ENCODE peak calls at places on chromosomes 11 and 22, in eight cellular contexts. One of them, this sample, is unnamed. For H3K9me3, the result is how much of the 10 kb centered on the place peaks cover.

GRCh38 chr11:77129841-77130756 is 2.1 kb downstream of the MYO7A start:
- DNase-seq in fibroblast of lung: no peak
- DNase-seq in AG04450: no peak
- DNase-seq in right lobe of liver: no peak
- DNase-seq in CD8-positive, alpha-beta T cell: no peak
- DNase-seq in ascending aorta: no peak
- DNase-seq in pancreas: no peak
- DNase-seq in small intestine: no peak
- DNase-seq in this sample: no peak

GRCh38 chr11:40306938-40307548 is 1152.4 kb downstream of the LRRC4C start:
- DNase-seq in right lobe of liver: no peak
- DNase-seq in CD8-positive, alpha-beta T cell: no peak
- DNase-seq in ascending aorta: no peak
- DNase-seq in fibroblast of lung: peak
- DNase-seq in pancreas: no peak
- DNase-seq in AG04450: no peak
- DNase-seq in small intestine: peak
- DNase-seq in this sample: no peak

GRCh38 chr11:126416542-126417090 is 61.1 kb downstream of the ST3GAL4 start:
- DNase-seq in pancreas: peak
- DNase-seq in AG04450: no peak
- DNase-seq in right lobe of liver: peak
- DNase-seq in ascending aorta: peak
- DNase-seq in small intestine: peak
- DNase-seq in CD8-positive, alpha-beta T cell: peak
- DNase-seq in fibroblast of lung: peak
- DNase-seq in this sample: peak

GRCh38 chr11:45193695-45194094 is 47.3 kb downstream of the PRDM11 start:
- DNase-seq in small intestine: no peak
- DNase-seq in right lobe of liver: no peak
- DNase-seq in pancreas: no peak
- DNase-seq in CD8-positive, alpha-beta T cell: no peak
- DNase-seq in fibroblast of lung: no peak
- DNase-seq in AG04450: no peak
- DNase-seq in ascending aorta: no peak
- DNase-seq in this sample: no peak

GRCh38 chr11:66126808-66127555 is 56.9 kb downstream of the PACS1 start:
- DNase-seq in AG04450: no peak
- DNase-seq in CD8-positive, alpha-beta T cell: peak
- DNase-seq in pancreas: no peak
- DNase-seq in right lobe of liver: no peak
- DNase-seq in ascending aorta: no peak
- DNase-seq in fibroblast of lung: peak
- DNase-seq in small intestine: peak
- DNase-seq in this sample: peak

GRCh38 chr11:122360875-122361274 is 244.9 kb upstream of the BLID start:
- DNase-seq in AG04450: no peak
- DNase-seq in pancreas: no peak
- DNase-seq in fibroblast of lung: no peak
- DNase-seq in ascending aorta: no peak
- DNase-seq in right lobe of liver: no peak
- DNase-seq in small intestine: no peak
- DNase-seq in CD8-positive, alpha-beta T cell: no peak
- DNase-seq in this sample: no peak

GRCh38 chr11:60905551-60906113 is 753 bp downstream of the PRPF19 start:
- DNase-seq in AG04450: no peak
- DNase-seq in CD8-positive, alpha-beta T cell: peak
- DNase-seq in right lobe of liver: no peak
- DNase-seq in ascending aorta: no peak
- DNase-seq in pancreas: no peak
- DNase-seq in fibroblast of lung: peak
- DNase-seq in small intestine: peak
- DNase-seq in this sample: no peak

GRCh38 chr22:19776433-19777031 is 16.0 kb downstream of the TBX1 start:
- DNase-seq in right lobe of liver: peak
- DNase-seq in fibroblast of lung: no peak
- DNase-seq in CD8-positive, alpha-beta T cell: no peak
- DNase-seq in pancreas: no peak
- DNase-seq in ascending aorta: no peak
- DNase-seq in small intestine: no peak
- DNase-seq in AG04450: no peak
- DNase-seq in this sample: no peak

GRCh38 chr11:86072211-86072610 is 3.3 kb upstream of the PICALM start:
- DNase-seq in small intestine: no peak
- DNase-seq in AG04450: no peak
- DNase-seq in pancreas: no peak
- DNase-seq in fibroblast of lung: no peak
- DNase-seq in CD8-positive, alpha-beta T cell: no peak
- DNase-seq in ascending aorta: no peak
- DNase-seq in right lobe of liver: no peak
- DNase-seq in this sample: no peak

GRCh38 chr11:13876423-13876822 is 86.1 kb upstream of the SPON1 start:
- DNase-seq in ascending aorta: no peak
- DNase-seq in AG04450: no peak
- DNase-seq in right lobe of liver: no peak
- DNase-seq in small intestine: no peak
- DNase-seq in pancreas: no peak
- DNase-seq in CD8-positive, alpha-beta T cell: no peak
- DNase-seq in fibroblast of lung: no peak
- DNase-seq in this sample: no peak

GRCh38 chr11:18171377-18172000 is 1.1 kb upstream of the MRGPRX4 start:
- DNase-seq in small intestine: peak
- DNase-seq in right lobe of liver: peak
- DNase-seq in fibroblast of lung: no peak
- DNase-seq in pancreas: no peak
- DNase-seq in AG04450: no peak
- DNase-seq in ascending aorta: no peak
- DNase-seq in CD8-positive, alpha-beta T cell: no peak
- DNase-seq in this sample: no peak

GRCh38 chr22:29093980-29094379 is 21.1 kb downstream of the KREMEN1 start:
- DNase-seq in CD8-positive, alpha-beta T cell: no peak
- DNase-seq in ascending aorta: no peak
- DNase-seq in fibroblast of lung: peak
- DNase-seq in right lobe of liver: no peak
- DNase-seq in pancreas: no peak
- DNase-seq in AG04450: no peak
- DNase-seq in small intestine: no peak
- DNase-seq in this sample: no peak

GRCh38 chr11:117882539-117882938 is 6.1 kb upstream of the FXYD6 start:
- DNase-seq in fibroblast of lung: no peak
- DNase-seq in AG04450: no peak
- DNase-seq in right lobe of liver: no peak
- DNase-seq in CD8-positive, alpha-beta T cell: no peak
- DNase-seq in small intestine: no peak
- DNase-seq in ascending aorta: no peak
- DNase-seq in pancreas: no peak
- DNase-seq in this sample: no peak

GRCh38 chr22:43884600-43885318 is 7.1 kb downstream of the PNPLA5 start:
- DNase-seq in small intestine: peak
- DNase-seq in AG04450: no peak
- DNase-seq in fibroblast of lung: peak
- DNase-seq in pancreas: no peak
- DNase-seq in ascending aorta: no peak
- DNase-seq in right lobe of liver: peak
- DNase-seq in CD8-positive, alpha-beta T cell: no peak
- DNase-seq in this sample: peak

GRCh38 chr22:39463277-39463676 is 6.5 kb downstream of the MGAT3 start:
- DNase-seq in AG04450: no peak
- DNase-seq in fibroblast of lung: no peak
- DNase-seq in right lobe of liver: no peak
- DNase-seq in small intestine: no peak
- DNase-seq in CD8-positive, alpha-beta T cell: peak
- DNase-seq in ascending aorta: no peak
- DNase-seq in pancreas: no peak
- DNase-seq in this sample: no peak

GRCh38 chr11:65454696-65455456 is 32.3 kb downstream of the NEAT1 start:
- DNase-seq in fibroblast of lung: peak
- DNase-seq in AG04450: no peak
- DNase-seq in right lobe of liver: peak
- DNase-seq in pancreas: peak
- DNase-seq in ascending aorta: no peak
- DNase-seq in CD8-positive, alpha-beta T cell: peak
- DNase-seq in small intestine: peak
- DNase-seq in this sample: peak

GRCh38 chr22:37609240-37610152 is 862 bp downstream of the GGA1 start:
- DNase-seq in AG04450: no peak
- DNase-seq in ascending aorta: no peak
- DNase-seq in fibroblast of lung: no peak
- DNase-seq in right lobe of liver: no peak
- DNase-seq in pancreas: no peak
- DNase-seq in CD8-positive, alpha-beta T cell: no peak
- DNase-seq in small intestine: no peak
- DNase-seq in this sample: no peak

GRCh38 chr11:127056338-127056971 is 55.9 kb upstream of the KIRREL3 start:
- DNase-seq in AG04450: no peak
- DNase-seq in CD8-positive, alpha-beta T cell: no peak
- DNase-seq in fibroblast of lung: no peak
- DNase-seq in small intestine: no peak
- DNase-seq in ascending aorta: no peak
- DNase-seq in right lobe of liver: no peak
- DNase-seq in pancreas: no peak
- DNase-seq in this sample: no peak

GRCh38 chr11:33660962-33661361 is 39.7 kb downstream of the C11orf91 start:
- DNase-seq in right lobe of liver: no peak
- DNase-seq in pancreas: no peak
- DNase-seq in ascending aorta: no peak
- DNase-seq in small intestine: no peak
- DNase-seq in CD8-positive, alpha-beta T cell: no peak
- DNase-seq in AG04450: no peak
- DNase-seq in fibroblast of lung: no peak
- DNase-seq in this sample: no peak

GRCh38 chr22:36149464-36149863 is 11.1 kb downstream of the APOL3 start:
- DNase-seq in ascending aorta: no peak
- DNase-seq in CD8-positive, alpha-beta T cell: no peak
- DNase-seq in pancreas: no peak
- DNase-seq in fibroblast of lung: peak
- DNase-seq in AG04450: no peak
- DNase-seq in right lobe of liver: no peak
- DNase-seq in small intestine: no peak
- DNase-seq in this sample: no peak

GRCh38 chr11:62879554-62879953 is 1.1 kb upstream of the SLC3A2 start:
- DNase-seq in pancreas: no peak
- DNase-seq in small intestine: no peak
- DNase-seq in right lobe of liver: no peak
- DNase-seq in fibroblast of lung: peak
- DNase-seq in ascending aorta: peak
- DNase-seq in AG04450: no peak
- DNase-seq in CD8-positive, alpha-beta T cell: no peak
- DNase-seq in this sample: no peak

GRCh38 chr11:21546715-21547114 is 646.2 kb upstream of the ANO5 start:
- DNase-seq in ascending aorta: no peak
- DNase-seq in right lobe of liver: no peak
- DNase-seq in pancreas: no peak
- DNase-seq in fibroblast of lung: no peak
- DNase-seq in small intestine: no peak
- DNase-seq in AG04450: no peak
- DNase-seq in CD8-positive, alpha-beta T cell: no peak
- DNase-seq in this sample: no peak

GRCh38 chr11:17541330-17541885 is 2.8 kb downstream of the USH1C start:
- DNase-seq in fibroblast of lung: no peak
- DNase-seq in ascending aorta: no peak
- DNase-seq in pancreas: peak
- DNase-seq in right lobe of liver: no peak
- DNase-seq in CD8-positive, alpha-beta T cell: no peak
- DNase-seq in small intestine: peak
- DNase-seq in AG04450: no peak
- DNase-seq in this sample: no peak

GRCh38 chr22:47574551-47574950 is 812.1 kb downstream of the TBC1D22A start:
- DNase-seq in CD8-positive, alpha-beta T cell: no peak
- DNase-seq in right lobe of liver: no peak
- DNase-seq in ascending aorta: no peak
- DNase-seq in fibroblast of lung: no peak
- DNase-seq in small intestine: no peak
- DNase-seq in AG04450: no peak
- DNase-seq in pancreas: no peak
- DNase-seq in this sample: no peak
- H3K9me3 ChIP-seq in CD8-positive, alpha-beta T cell: under half
- H3K9me3 ChIP-seq in right lobe of liver: under half
- H3K9me3 ChIP-seq in ascending aorta: under half
- H3K9me3 ChIP-seq in fibroblast of lung: under half
- H3K9me3 ChIP-seq in small intestine: under half
- H3K9me3 ChIP-seq in AG04450: half or more
- H3K9me3 ChIP-seq in pancreas: under half
- H3K9me3 ChIP-seq in this sample: under half

GRCh38 chr11:134395002-134395401 is 17.0 kb downstream of the B3GAT1 start:
- DNase-seq in fibroblast of lung: no peak
- DNase-seq in CD8-positive, alpha-beta T cell: no peak
- DNase-seq in small intestine: no peak
- DNase-seq in ascending aorta: no peak
- DNase-seq in pancreas: no peak
- DNase-seq in right lobe of liver: no peak
- DNase-seq in AG04450: no peak
- DNase-seq in this sample: no peak
- H3K9me3 ChIP-seq in fibroblast of lung: under half
- H3K9me3 ChIP-seq in CD8-positive, alpha-beta T cell: under half
- H3K9me3 ChIP-seq in small intestine: under half
- H3K9me3 ChIP-seq in ascending aorta: under half
- H3K9me3 ChIP-seq in pancreas: under half
- H3K9me3 ChIP-seq in right lobe of liver: under half
- H3K9me3 ChIP-seq in AG04450: half or more
- H3K9me3 ChIP-seq in this sample: under half

GRCh38 chr11:50394017-50394416 is 361.3 kb downstream of the OR4C45 start:
- DNase-seq in fibroblast of lung: no peak
- DNase-seq in AG04450: no peak
- DNase-seq in CD8-positive, alpha-beta T cell: no peak
- DNase-seq in pancreas: no peak
- DNase-seq in ascending aorta: no peak
- DNase-seq in small intestine: no peak
- DNase-seq in right lobe of liver: no peak
- DNase-seq in this sample: no peak
- H3K9me3 ChIP-seq in fibroblast of lung: under half
- H3K9me3 ChIP-seq in AG04450: under half
- H3K9me3 ChIP-seq in CD8-positive, alpha-beta T cell: under half
- H3K9me3 ChIP-seq in pancreas: under half
- H3K9me3 ChIP-seq in ascending aorta: half or more
- H3K9me3 ChIP-seq in small intestine: under half
- H3K9me3 ChIP-seq in right lobe of liver: under half
- H3K9me3 ChIP-seq in this sample: half or more

DNA sequence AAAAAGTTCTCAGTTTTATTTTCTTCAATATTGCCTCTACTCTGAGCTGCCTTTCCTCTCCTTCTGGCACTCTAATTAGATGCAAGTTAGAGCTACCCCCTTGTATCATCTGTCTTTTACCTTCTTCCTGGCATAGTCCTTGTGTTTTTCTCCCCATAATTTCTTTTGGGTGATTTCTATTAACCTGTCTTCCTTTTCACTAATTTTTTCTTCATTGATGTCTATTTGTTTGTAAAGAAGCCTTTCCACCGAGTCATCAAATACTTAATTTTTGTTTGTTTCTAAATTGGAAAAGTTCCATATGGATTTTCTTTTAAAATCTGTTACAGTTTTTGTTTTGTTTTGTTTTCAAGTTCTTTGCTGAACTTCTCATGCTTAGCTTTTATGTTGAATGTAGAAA is 558.1 kb downstream of the TBC1D22A start:
- DNase-seq in CD8-positive, alpha-beta T cell: no peak
- DNase-seq in AG04450: no peak
- DNase-seq in fibroblast of lung: no peak
- DNase-seq in small intestine: no peak
- DNase-seq in pancreas: no peak
- DNase-seq in ascending aorta: no peak
- DNase-seq in right lobe of liver: no peak
- DNase-seq in this sample: no peak
- H3K9me3 ChIP-seq in CD8-positive, alpha-beta T cell: under half
- H3K9me3 ChIP-seq in AG04450: under half
- H3K9me3 ChIP-seq in fibroblast of lung: under half
- H3K9me3 ChIP-seq in small intestine: under half
- H3K9me3 ChIP-seq in pancreas: under half
- H3K9me3 ChIP-seq in ascending aorta: under half
- H3K9me3 ChIP-seq in right lobe of liver: under half
- H3K9me3 ChIP-seq in this sample: under half